ENCODE peak calls at places on chromosome X, in six cellular contexts. L is GF-D8; R is H54; Z is transverse colon; J is activated T-cell treated with anti-CD3 and anti-CD28 coated beads, Interleukin-2, amount 50 U/mL, for 24 hours; T is mesothelial cell of epicardium. U is an unnamed sample.

GRCh38 chrX:154444001-154444754 is at the start of gene FAM50A:
- DNase-seq in L (no peak), R (peak; percentile 47), Z (peak; percentile 86), J (peak; percentile 82), T (peak; percentile 63), U (peak; percentile 92)

GRCh38 chrX:39958850-39959249 is 138.9 kb downstream of the BCOR start:
- DNase-seq in L (no peak), R (no peak), Z (no peak), J (no peak), T (no peak), U (no peak)

GRCh38 chrX:12975999-12976558 is 1.2 kb downstream of the TMSB4X start:
- DNase-seq in L (peak; percentile 53), R (no peak), Z (no peak), J (no peak), T (no peak), U (peak; percentile 79)

GRCh38 chrX:101429934-101430333 is 21.9 kb downstream of the HNRNPH2 start:
- DNase-seq in L (no peak), R (no peak), Z (no peak), J (no peak), T (no peak), U (no peak)

GRCh38 chrX:11792461-11793421 is 34.7 kb downstream of the MSL3 start:
- DNase-seq in L (peak; percentile 9), R (no peak), Z (peak; percentile 35), J (peak; percentile 76), T (no peak), U (no peak)

GRCh38 chrX:69539437-69539836 is 35.3 kb downstream of the NALF2 start:
- DNase-seq in L (no peak), R (no peak), Z (no peak), J (no peak), T (no peak), U (no peak)

GRCh38 chrX:109393859-109394258 is 88.0 kb downstream of the GUCY2F start:
- DNase-seq in L (no peak), R (no peak), Z (no peak), J (no peak), T (no peak), U (no peak)

GRCh38 chrX:120316587-120317283 is 5.5 kb upstream of the TMEM255A start:
- DNase-seq in L (no peak), R (no peak), Z (no peak), J (no peak), T (no peak), U (no peak)

GRCh38 chrX:13533726-13534125 is 35.7 kb upstream of the EGFL6 start:
- DNase-seq in L (no peak), R (no peak), Z (no peak), J (no peak), T (no peak), U (no peak)

U was measured in kidney.